ENCODE peak calls at places on chromosomes 16 and 17, in nine cellular contexts. One of them, this sample, is unnamed.

GRCh38 chr17:31560836-31561235 is 169.4 kb downstream of the RAB11FIP4 start:
- DNase-seq in activated CD4-positive, alpha-beta T cell treated with anti-CD3 and anti-CD28 coated beads, Interleukin-2, amount 50 U/mL, for 1 hour: no peak
- DNase-seq in NCI-H345: no peak
- DNase-seq in astrocyte of the cerebellum: no peak
- DNase-seq in AG04449: no peak
- DNase-seq in EL: peak
- DNase-seq in activated CD8-positive, alpha-beta memory T cell treated with anti-CD3 and anti-CD28 coated beads, Interleukin-2, amount 10 ng/mL, durations not matched to agents 7 days and 5 days: no peak
- DNase-seq in M059J: peak
- DNase-seq in left cardiac atrium: no peak
- DNase-seq in this sample: peak

GRCh38 chr17:80990921-80991644 is 558 bp upstream of the CHMP6 start:
- DNase-seq in M059J: no peak
- DNase-seq in EL: no peak
- DNase-seq in astrocyte of the cerebellum: no peak
- DNase-seq in NCI-H345: no peak
- DNase-seq in AG04449: no peak
- DNase-seq in left cardiac atrium: no peak
- DNase-seq in activated CD4-positive, alpha-beta T cell treated with anti-CD3 and anti-CD28 coated beads, Interleukin-2, amount 50 U/mL, for 1 hour: no peak
- DNase-seq in activated CD8-positive, alpha-beta memory T cell treated with anti-CD3 and anti-CD28 coated beads, Interleukin-2, amount 10 ng/mL, durations not matched to agents 7 days and 5 days: peak
- DNase-seq in this sample: no peak

GRCh38 chr16:5349661-5350060 is 252.1 kb upstream of the EEF2KMT start:
- DNase-seq in activated CD8-positive, alpha-beta memory T cell treated with anti-CD3 and anti-CD28 coated beads, Interleukin-2, amount 10 ng/mL, durations not matched to agents 7 days and 5 days: no peak
- DNase-seq in M059J: no peak
- DNase-seq in left cardiac atrium: no peak
- DNase-seq in astrocyte of the cerebellum: no peak
- DNase-seq in AG04449: no peak
- DNase-seq in activated CD4-positive, alpha-beta T cell treated with anti-CD3 and anti-CD28 coated beads, Interleukin-2, amount 50 U/mL, for 1 hour: no peak
- DNase-seq in NCI-H345: no peak
- DNase-seq in EL: no peak
- DNase-seq in this sample: no peak

GRCh38 chr17:4446326-4447051 is 12.7 kb downstream of the SPNS3 start:
- DNase-seq in astrocyte of the cerebellum: no peak
- DNase-seq in activated CD8-positive, alpha-beta memory T cell treated with anti-CD3 and anti-CD28 coated beads, Interleukin-2, amount 10 ng/mL, durations not matched to agents 7 days and 5 days: no peak
- DNase-seq in left cardiac atrium: no peak
- DNase-seq in activated CD4-positive, alpha-beta T cell treated with anti-CD3 and anti-CD28 coated beads, Interleukin-2, amount 50 U/mL, for 1 hour: no peak
- DNase-seq in NCI-H345: no peak
- DNase-seq in EL: no peak
- DNase-seq in AG04449: no peak
- DNase-seq in M059J: no peak
- DNase-seq in this sample: no peak

GRCh38 chr16:56237451-56237930 is 46.2 kb downstream of the GNAO1 start:
- DNase-seq in activated CD4-positive, alpha-beta T cell treated with anti-CD3 and anti-CD28 coated beads, Interleukin-2, amount 50 U/mL, for 1 hour: no peak
- DNase-seq in M059J: no peak
- DNase-seq in AG04449: no peak
- DNase-seq in activated CD8-positive, alpha-beta memory T cell treated with anti-CD3 and anti-CD28 coated beads, Interleukin-2, amount 10 ng/mL, durations not matched to agents 7 days and 5 days: no peak
- DNase-seq in astrocyte of the cerebellum: peak
- DNase-seq in left cardiac atrium: no peak
- DNase-seq in NCI-H345: no peak
- DNase-seq in EL: no peak
- DNase-seq in this sample: peak

GRCh38 chr17:11950771-11951519 is 46.3 kb downstream of the ZNF18 start:
- DNase-seq in NCI-H345: no peak
- DNase-seq in astrocyte of the cerebellum: no peak
- DNase-seq in AG04449: no peak
- DNase-seq in activated CD8-positive, alpha-beta memory T cell treated with anti-CD3 and anti-CD28 coated beads, Interleukin-2, amount 10 ng/mL, durations not matched to agents 7 days and 5 days: no peak
- DNase-seq in EL: no peak
- DNase-seq in left cardiac atrium: no peak
- DNase-seq in M059J: no peak
- DNase-seq in activated CD4-positive, alpha-beta T cell treated with anti-CD3 and anti-CD28 coated beads, Interleukin-2, amount 50 U/mL, for 1 hour: no peak
- DNase-seq in this sample: no peak

GRCh38 chr17:43219746-43220380 is 8.2 kb downstream of the TMEM106A start:
- DNase-seq in activated CD8-positive, alpha-beta memory T cell treated with anti-CD3 and anti-CD28 coated beads, Interleukin-2, amount 10 ng/mL, durations not matched to agents 7 days and 5 days: no peak
- DNase-seq in astrocyte of the cerebellum: no peak
- DNase-seq in EL: no peak
- DNase-seq in left cardiac atrium: no peak
- DNase-seq in NCI-H345: no peak
- DNase-seq in AG04449: no peak
- DNase-seq in activated CD4-positive, alpha-beta T cell treated with anti-CD3 and anti-CD28 coated beads, Interleukin-2, amount 50 U/mL, for 1 hour: no peak
- DNase-seq in M059J: no peak
- DNase-seq in this sample: no peak

GRCh38 chr17:77862890-77863813 is 95.4 kb upstream of the TNRC6C start:
- DNase-seq in activated CD4-positive, alpha-beta T cell treated with anti-CD3 and anti-CD28 coated beads, Interleukin-2, amount 50 U/mL, for 1 hour: no peak
- DNase-seq in left cardiac atrium: no peak
- DNase-seq in M059J: peak
- DNase-seq in EL: no peak
- DNase-seq in AG04449: no peak
- DNase-seq in NCI-H345: no peak
- DNase-seq in activated CD8-positive, alpha-beta memory T cell treated with anti-CD3 and anti-CD28 coated beads, Interleukin-2, amount 10 ng/mL, durations not matched to agents 7 days and 5 days: no peak
- DNase-seq in astrocyte of the cerebellum: no peak
- DNase-seq in this sample: no peak

GRCh38 chr17:28142355-28142754 is 99.9 kb downstream of the NLK start:
- DNase-seq in astrocyte of the cerebellum: no peak
- DNase-seq in activated CD8-positive, alpha-beta memory T cell treated with anti-CD3 and anti-CD28 coated beads, Interleukin-2, amount 10 ng/mL, durations not matched to agents 7 days and 5 days: no peak
- DNase-seq in EL: no peak
- DNase-seq in NCI-H345: no peak
- DNase-seq in M059J: no peak
- DNase-seq in left cardiac atrium: no peak
- DNase-seq in AG04449: no peak
- DNase-seq in activated CD4-positive, alpha-beta T cell treated with anti-CD3 and anti-CD28 coated beads, Interleukin-2, amount 50 U/mL, for 1 hour: no peak
- DNase-seq in this sample: no peak

GRCh38 chr16:81535679-81536360 is 91.2 kb downstream of the CMIP start:
- DNase-seq in astrocyte of the cerebellum: no peak
- DNase-seq in left cardiac atrium: no peak
- DNase-seq in NCI-H345: no peak
- DNase-seq in M059J: no peak
- DNase-seq in EL: no peak
- DNase-seq in activated CD8-positive, alpha-beta memory T cell treated with anti-CD3 and anti-CD28 coated beads, Interleukin-2, amount 10 ng/mL, durations not matched to agents 7 days and 5 days: no peak
- DNase-seq in AG04449: no peak
- DNase-seq in activated CD4-positive, alpha-beta T cell treated with anti-CD3 and anti-CD28 coated beads, Interleukin-2, amount 50 U/mL, for 1 hour: no peak
- DNase-seq in this sample: no peak

This sample was measured in EH.